ENCODE peak calls at places on chromosomes 12 and 14, in five cellular contexts. U is NCI-H510A; W is stimulated activated CD8-positive, alpha-beta memory T cell treated with anti-CD3 and anti-CD28 coated beads, Interleukin-7, amount 100 ng/mL, for 1 hour; B is hepatocyte; E is AG20443. N is an unnamed sample.

GRCh38 chr12:53097564-53098353 is at the start of gene IGFBP6:
- DNase-seq in U (peak), W (peak), B (peak), E (peak), N (peak)

GRCh38 chr14:99321236-99321925 is 49.4 kb upstream of the BCL11B start:
- DNase-seq in U (no peak), W (no peak), B (no peak), E (peak), N (no peak)

GRCh38 chr14:60482743-60483142 is 3.1 kb downstream of the C14orf39 start:
- DNase-seq in U (no peak), W (no peak), B (no peak), E (no peak), N (peak)

GRCh38 chr12:106378788-106379187 is 21.2 kb downstream of the POLR3B start:
- DNase-seq in U (no peak), W (no peak), B (no peak), E (no peak), N (no peak)

GRCh38 chr12:108078428-108078827 is 50.7 kb upstream of the WSCD2 start:
- DNase-seq in U (no peak), W (no peak), B (no peak), E (no peak), N (no peak)

GRCh38 chr12:7093892-7094291 is 1.6 kb upstream of the C1R start:
- DNase-seq in U (no peak), W (no peak), B (no peak), E (peak), N (peak)

GRCh38 chr12:57166971-57167371 is 19.6 kb upstream of the LRP1-AS start:
- DNase-seq in U (no peak), W (no peak), B (no peak), E (peak), N (peak)

GRCh38 chr12:31386364-31386777 is 60.4 kb upstream of the SINHCAF start:
- DNase-seq in U (no peak), W (no peak), B (no peak), E (no peak), N (no peak)

GRCh38 chr14:73252491-73253322 is 15.4 kb downstream of the PAPLN start:
- DNase-seq in U (no peak), W (no peak), B (no peak), E (no peak), N (no peak)

GRCh38 chr12:46825526-46826414 is at the start of gene SLC38A4:
- DNase-seq in U (no peak), W (no peak), B (peak), E (peak), N (peak)

GRCh38 chr12:105783983-105784947 is 354.5 kb downstream of the NUAK1 start:
- DNase-seq in U (no peak), W (no peak), B (no peak), E (no peak), N (no peak)

GRCh38 chr14:74941676-74942097 is 13.7 kb downstream of the PGF start:
- DNase-seq in U (no peak), W (peak), B (peak), E (peak), N (peak)

GRCh38 chr12:95574030-95574429 is 22.8 kb upstream of the USP44 start:
- DNase-seq in U (no peak), W (no peak), B (no peak), E (no peak), N (no peak)

GRCh38 chr12:62898568-62898967 is 36.4 kb downstream of the PPM1H start:
- DNase-seq in U (no peak), W (no peak), B (no peak), E (no peak), N (no peak)

GRCh38 chr12:54606556-54606955 is 18.1 kb upstream of the PPP1R1A start:
- DNase-seq in U (no peak), W (no peak), B (no peak), E (no peak), N (no peak)

GRCh38 chr14:63174760-63175191 is 29.5 kb upstream of the RHOJ start:
- DNase-seq in U (peak), W (no peak), B (peak), E (peak), N (peak)

GRCh38 chr14:69615471-69616407 is 4.3 kb downstream of the SUSD6 start:
- DNase-seq in U (no peak), W (no peak), B (no peak), E (peak), N (peak)

N was measured in DMS53.